ENCODE peak calls at places on chromosomes 11 and 22, in six cellular contexts. A, S, U, M, E and C are unnamed samples.

GRCh38 chr11:94678901-94679300 is 89.3 kb upstream of the AMOTL1 start:
- DNase-seq in S (no peak), U (no peak), M (no peak), E (no peak), A (no peak), C (no peak)

GRCh38 chr11:61065955-61066638 is 36.2 kb upstream of the CD5 start:
- DNase-seq in S (no peak), A (no peak), E (no peak), M (no peak), U (no peak), C (no peak)

GRCh38 chr11:44609028-44609782 is 43.7 kb downstream of the CD82 start:
- DNase-seq in M (no peak), U (no peak), E (peak; percentile 10), A (no peak), S (peak; percentile 33), C (no peak)

GRCh38 chr11:1153105-1153950 is 4.4 kb upstream of the MUC5AC start:
- DNase-seq in U (no peak), M (no peak), S (peak; percentile 2), E (no peak), A (no peak), C (no peak)

GRCh38 chr11:107370390-107370789 is 87.2 kb downstream of the CWF19L2 start:
- DNase-seq in A (no peak), E (no peak), U (no peak), S (no peak), M (no peak), C (no peak)

GRCh38 chr11:27718853-27719574 is 18.8 kb upstream of the BDNF start:
- DNase-seq in E (no peak), U (no peak), A (peak; percentile 70), S (no peak), M (no peak), C (no peak)

GRCh38 chr11:119342023-119342300 is 1.3 kb upstream of the C1QTNF5 start:
- DNase-seq in A (no peak), S (no peak), M (no peak), U (no peak), E (no peak), C (no peak)

GRCh38 chr11:11074686-11075370 is 217.0 kb upstream of the ZBED5 start:
- DNase-seq in E (no peak), M (no peak), U (no peak), S (no peak), A (no peak), C (no peak)

GRCh38 chr22:28989035-28989464 is 72.6 kb downstream of the C22orf31 start:
- DNase-seq in M (no peak), E (no peak), A (no peak), S (no peak), U (no peak), C (no peak)

GRCh38 chr11:69656536-69657455 is 15.8 kb downstream of the CCND1 start:
- DNase-seq in S (no peak), A (no peak), U (no peak), M (no peak), E (no peak), C (peak; percentile 2)

GRCh38 chr11:11296434-11296833 is 56.6 kb downstream of the CSNK2A3 start:
- DNase-seq in E (no peak), M (no peak), S (no peak), U (no peak), A (no peak), C (no peak)

GRCh38 chr22:26555478-26555877 is 34.5 kb downstream of the TPST2 start:
- DNase-seq in E (no peak), M (no peak), U (no peak), A (no peak), S (no peak), C (no peak)

GRCh38 chr11:131951146-131951545 is 580.7 kb downstream of the NTM start:
- DNase-seq in U (no peak), S (no peak), A (no peak), M (no peak), E (no peak), C (no peak)

GRCh38 chr11:371716-372590 is 2.7 kb downstream of the B4GALNT4 start:
- DNase-seq in M (no peak), A (no peak), E (no peak), S (no peak), U (no peak), C (no peak)

GRCh38 chr11:85088286-85088685 is 538.9 kb downstream of the DLG2 start:
- DNase-seq in M (no peak), U (no peak), E (no peak), S (no peak), A (no peak), C (no peak)

GRCh38 chr11:72696866-72697428 is 22.7 kb upstream of the PDE2A start:
- DNase-seq in A (no peak), E (no peak), U (no peak), M (peak; percentile 28), S (no peak), C (peak; percentile 35)

GRCh38 chr11:122923302-122923701 is 40.7 kb downstream of the JHY start:
- DNase-seq in E (no peak), S (no peak), A (no peak), M (no peak), U (no peak), C (no peak)

GRCh38 chr11:61756452-61757212 is 4.2 kb downstream of the MYRF start:
- DNase-seq in U (peak; percentile 48), E (no peak), M (peak; percentile 88), A (no peak), S (peak; percentile 17), C (no peak)

GRCh38 chr11:17767301-17767885 is 32.8 kb downstream of the KCNC1 start:
- DNase-seq in M (no peak), U (peak; percentile 29), E (no peak), S (no peak), A (no peak), C (no peak)

GRCh38 chr11:58513747-58514367 is 6.0 kb upstream of the OR5B21 start:
- DNase-seq in S (peak; percentile 23), M (no peak), E (no peak), U (peak; percentile 65), A (peak; percentile 56), C (no peak)

GRCh38 chr22:31650391-31650790 is 11.6 kb downstream of the PISD start:
- DNase-seq in E (no peak), A (no peak), M (no peak), U (peak; percentile 70), S (no peak), C (no peak)

GRCh38 chr11:47215366-47215925 is 672 bp downstream of the DDB2 start:
- DNase-seq in M (no peak), E (no peak), S (no peak), A (no peak), U (no peak), C (no peak)

GRCh38 chr11:64540426-64540825 is 50.6 kb upstream of the SLC22A12 start:
- DNase-seq in E (no peak), A (no peak), U (no peak), S (no peak), M (no peak), C (no peak)

GRCh38 chr22:47090591-47091240 is 328.3 kb downstream of the TBC1D22A start:
- DNase-seq in E (no peak), S (peak; percentile 34), U (peak; percentile 34), A (peak; percentile 14), M (no peak), C (no peak)

GRCh38 chr11:131809203-131809948 is 439.0 kb downstream of the NTM start:
- DNase-seq in S (no peak), E (no peak), M (no peak), A (no peak), U (no peak), C (no peak)

GRCh38 chr11:2208691-2209369 is 37.2 kb upstream of the TH start:
- DNase-seq in A (no peak), S (peak; percentile 3), U (no peak), E (no peak), M (peak; percentile 85), C (no peak)

GRCh38 chr11:120532511-120533196 is 21.1 kb downstream of the GRIK4 start:
- DNase-seq in E (no peak), S (no peak), U (no peak), M (no peak), A (no peak), C (no peak)

GRCh38 chr11:86180860-86181259 is 63.7 kb upstream of the EED start:
- DNase-seq in E (no peak), M (no peak), U (no peak), A (no peak), S (no peak), C (no peak)

GRCh38 chr22:46039531-46039930 is 62.6 kb upstream of the WNT7B start:
- DNase-seq in E (no peak), S (no peak), U (no peak), M (no peak), A (no peak), C (no peak)

GRCh38 chr11:105673089-105673488 is 63.2 kb downstream of the GRIA4 start:
- DNase-seq in S (no peak), U (peak; percentile 65), A (peak; percentile 76), E (no peak), M (no peak), C (no peak)

GRCh38 chr11:77418981-77419592 is 54.8 kb downstream of the PAK1 start:
- DNase-seq in S (no peak), A (no peak), M (no peak), E (no peak), U (no peak), C (no peak)

DNA sequence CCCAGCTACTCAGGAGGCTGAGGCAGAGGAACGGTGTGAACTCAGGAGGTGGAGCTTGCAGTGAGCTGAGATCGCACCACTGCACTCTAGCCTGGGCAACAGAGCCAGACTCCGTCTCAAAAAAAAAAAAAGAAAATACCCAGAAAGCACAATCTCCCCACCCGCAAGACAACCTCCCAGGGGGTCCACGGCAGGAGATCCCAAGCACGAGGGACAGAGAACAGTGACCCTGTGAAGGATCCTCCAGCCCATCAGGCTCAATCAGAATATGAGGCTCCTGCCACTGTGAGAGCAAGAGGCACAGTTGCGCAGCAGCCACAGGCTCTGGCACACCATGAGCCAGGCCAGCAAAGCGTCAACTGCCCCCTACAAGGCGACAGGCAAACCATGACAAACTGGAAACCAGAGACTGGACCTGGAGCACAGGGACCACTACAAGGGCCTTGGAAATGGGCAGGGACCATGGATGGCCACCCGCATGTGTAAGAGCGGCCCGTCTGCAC is 164.8 kb upstream of the GRK3 start:
- DNase-seq in U (no peak), M (no peak), S (no peak), E (no peak), A (no peak), C (no peak)
- H3K4me3 ChIP-seq in U (no peak overlapping the region), M (no peak overlapping the region), S (no peak overlapping the region), E (no peak overlapping the region), A (no peak overlapping the region), C (no peak overlapping the region)

GRCh38 chr11:117502285-117502856 is 174.7 kb downstream of the CEP164 start:
- DNase-seq in M (no peak), E (no peak), U (no peak), S (no peak), A (no peak), C (no peak)
- H3K27ac ChIP-seq in M (no peak overlapping the region), E (no peak overlapping the region), U (no peak overlapping the region), S (no peak overlapping the region), A (no peak overlapping the region), C (no peak overlapping the region)

GRCh38 chr11:13667245-13667644 is 1.2 kb upstream of the FAR1 start:
- DNase-seq in A (no peak), E (no peak), U (no peak), S (no peak), M (no peak), C (no peak)
- H3K4me3 ChIP-seq in A (no peak overlapping the region), E (peak overlapping the region; percentile 87), U (peak overlapping the region; percentile 77), S (no peak overlapping the region), M (peak overlapping the region; percentile 97), C (peak overlapping the region; percentile 82)

GRCh38 chr11:118229274-118229847 is 4.5 kb upstream of the JAML start:
- DNase-seq in M (no peak), S (no peak), E (no peak), A (no peak), U (no peak), C (no peak)
- H3K27ac ChIP-seq in M (peak overlapping the region; percentile 51), S (peak overlapping the region; percentile 9), E (peak overlapping the region; percentile 59), A (no peak overlapping the region), U (no peak overlapping the region), C (no peak overlapping the region)